ENCODE peak calls at places on chromosomes 3 and 15, in four cellular contexts. W, R, K and I are unnamed samples.

GRCh38 chr15:31304736-31305365 is 21.8 kb upstream of the KLF13 start:
- DNase-seq in R (no peak), W (no peak), K (peak; percentile 78), I (no peak)

GRCh38 chr3:197174927-197175326 is 123.5 kb downstream of the DLG1 start:
- DNase-seq in R (no peak), K (no peak), W (no peak), I (no peak)

GRCh38 chr3:149547954-149548728 is 73.6 kb downstream of the TM4SF4 start:
- DNase-seq in R (no peak), K (peak; percentile 93), W (peak; percentile 74), I (peak; percentile 38)

GRCh38 chr3:189334064-189334920 is 162.5 kb downstream of the TPRG1 start:
- DNase-seq in W (no peak), R (no peak), K (no peak), I (no peak)

GRCh38 chr3:50562866-50563265 is 4.7 kb downstream of the C3orf18 start:
- DNase-seq in R (no peak), W (no peak), K (no peak), I (no peak)

GRCh38 chr15:43168192-43169107 is 16.8 kb upstream of the CCNDBP1 start:
- DNase-seq in R (no peak), W (no peak), K (no peak), I (no peak)

GRCh38 chr3:171954644-171955365 is 84.6 kb upstream of the FNDC3B start:
- DNase-seq in W (no peak), R (no peak), K (no peak), I (no peak)

GRCh38 chr15:77282333-77282732 is 137.6 kb downstream of the PEAK1 start:
- DNase-seq in K (no peak), W (no peak), R (no peak), I (peak; percentile 71)

GRCh38 chr3:123401836-123402530 is 46.9 kb downstream of the ADCY5 start:
- DNase-seq in R (no peak), W (no peak), K (no peak), I (no peak)

GRCh38 chr15:30953731-30954378 is 37.6 kb downstream of the MTMR10 start:
- DNase-seq in R (peak; percentile 71), W (peak; percentile 51), K (no peak), I (peak; percentile 59)

GRCh38 chr3:100754563-100755334 is 45.5 kb downstream of the TFG start:
- DNase-seq in W (no peak), R (no peak), K (no peak), I (no peak)

GRCh38 chr3:184284696-184285095 is 8.9 kb downstream of the ECE2 start:
- DNase-seq in W (peak; percentile 67), K (no peak), R (peak; percentile 70), I (no peak)

GRCh38 chr3:138724433-138724832 is 110.3 kb downstream of the PIK3CB start:
- DNase-seq in R (no peak), W (no peak), K (no peak), I (no peak)

GRCh38 chr3:141845407-141846049 is 30.9 kb upstream of the ATP1B3 start:
- DNase-seq in R (no peak), K (no peak), W (no peak), I (no peak)

GRCh38 chr15:67033521-67033920 is 31.9 kb upstream of the SMAD3 start:
- DNase-seq in K (no peak), W (no peak), R (no peak), I (no peak)

GRCh38 chr3:143171656-143172055 is 52.1 kb downstream of the CHST2 start:
- DNase-seq in W (no peak), R (no peak), K (no peak), I (no peak)

GRCh38 chr3:184712579-184713355 is 903 bp upstream of the MAGEF1 start:
- DNase-seq in R (no peak), K (no peak), W (no peak), I (no peak)

GRCh38 chr3:23805881-23806321 is at the start of gene UBE2E1:
- DNase-seq in W (peak; percentile 54), K (no peak), R (peak; percentile 10), I (peak; percentile 44)

GRCh38 chr15:79972861-79973260 is 1.9 kb upstream of the BCL2A1 start:
- DNase-seq in W (no peak), R (no peak), K (no peak), I (no peak)

GRCh38 chr3:111282024-111282423 is 210.4 kb downstream of the NECTIN3 start:
- DNase-seq in R (no peak), K (no peak), W (no peak), I (no peak)

DNA sequence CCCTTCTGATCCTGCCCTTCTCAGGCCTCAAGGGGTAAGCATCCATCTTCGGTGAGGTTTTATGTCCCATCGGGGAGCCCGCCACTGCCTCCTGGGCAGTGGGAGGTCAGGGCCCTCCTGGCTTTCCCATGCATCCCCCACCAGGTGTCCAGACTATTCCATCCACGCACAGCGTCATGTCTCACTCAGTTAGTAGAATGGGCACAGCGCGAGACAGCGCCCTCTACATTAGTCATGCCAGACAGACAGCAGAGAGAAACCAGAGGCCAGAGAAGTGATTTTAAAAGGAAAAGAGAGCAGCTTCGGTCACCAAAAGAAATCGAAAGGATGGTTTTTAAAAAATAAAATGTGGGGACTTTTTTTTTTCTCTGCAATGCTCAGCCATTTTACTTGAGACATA is 49.8 kb downstream of the ZDHHC3 start:
- DNase-seq in W (no peak), R (no peak), K (no peak), I (no peak)
- TF ChIP-seq CTCF in W (no peak), R (peak; percentile 9), K (no peak), I (no peak)

GRCh38 chr3:13879946-13880810 is at the start of gene WNT7A:
- DNase-seq in W (peak; percentile 79), K (no peak), R (no peak), I (no peak)
- TF ChIP-seq CTCF in W (peak; percentile 98), K (no peak), R (peak; percentile 98), I (peak; percentile 23)

GRCh38 chr3:163045945-163046344 is 1549.3 kb downstream of the OTOL1 start:
- DNase-seq in W (no peak), R (no peak), K (no peak), I (no peak)

GRCh38 chr3:163039636-163040035 is 1543.0 kb downstream of the OTOL1 start:
- DNase-seq in K (no peak), R (no peak), W (no peak), I (no peak)

DNA sequence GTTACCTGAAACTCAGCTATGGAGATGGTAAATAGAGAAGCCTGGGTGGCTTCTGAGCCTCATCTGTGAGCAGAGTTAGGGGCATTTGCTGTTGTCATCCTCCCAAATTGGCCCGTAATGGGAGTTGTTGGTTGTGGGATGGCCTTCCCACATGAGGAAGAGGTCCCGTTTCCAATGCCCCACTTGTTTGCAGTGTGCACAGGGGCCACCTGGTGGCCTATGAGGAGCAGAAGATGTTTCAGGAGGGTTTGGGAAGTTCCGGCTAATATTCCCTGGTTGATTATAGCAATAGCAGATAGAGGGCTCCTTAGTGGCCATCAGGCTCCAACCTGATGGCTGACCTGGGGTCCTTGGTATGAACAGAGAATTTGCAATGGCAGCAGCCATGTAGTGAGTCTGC is 1546.5 kb downstream of the OTOL1 start:
- DNase-seq in R (peak; percentile 18), W (no peak), K (no peak), I (no peak)
- TF ChIP-seq CTCF in R (peak; percentile 41), W (peak; percentile 51), K (no peak), I (peak; percentile 21)

GRCh38 chr3:194486540-194487288 is at the start of gene ATP13A3:
- DNase-seq in R (peak; percentile 61), K (peak; percentile 96), W (peak; percentile 93), I (peak; percentile 84)
- TF ChIP-seq CTCF in R (no peak), K (no peak), W (no peak), I (no peak)

GRCh38 chr3:43922374-43922773 is 231.6 kb downstream of the ABHD5 start:
- DNase-seq in K (peak; percentile 42), R (no peak), W (no peak), I (no peak)
- TF ChIP-seq CTCF in K (no peak), R (no peak), W (no peak), I (no peak)

DNA sequence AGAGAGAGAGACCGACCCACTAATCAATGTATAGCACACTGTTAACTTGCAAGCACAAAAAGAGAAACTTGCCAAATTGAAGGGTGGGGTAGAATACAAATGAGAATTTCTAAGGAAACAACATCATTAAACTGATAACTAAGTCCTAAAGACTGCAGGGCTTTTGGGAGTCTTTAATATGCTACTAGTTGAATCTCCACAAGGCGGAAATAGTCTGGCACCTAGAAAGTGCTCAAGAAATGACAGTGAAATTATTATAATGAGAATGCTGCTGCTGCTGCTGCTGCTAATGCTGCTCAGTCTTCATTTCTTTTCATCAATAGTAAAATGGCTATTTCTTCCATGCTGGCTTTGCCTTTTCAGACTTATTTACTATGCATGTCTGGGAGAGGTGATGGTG is 91.8 kb downstream of the BTD start:
- DNase-seq in R (no peak), W (no peak), K (no peak), I (no peak)
- TF ChIP-seq CTCF in R (peak; percentile 5), W (no peak), K (no peak), I (no peak)